ENCODE peak calls at places on chromosomes 7 and 10, in four cellular contexts. F is upper lobe of left lung, I is fibroblast of lung, Z is GM23338. H is an unnamed sample.

GRCh38 chr10:5566606-5567005 is 41.8 kb downstream of the CALML3 start:
- DNase-seq in Z (no peak), I (no peak), F (no peak), H (peak)

GRCh38 chr7:18958627-18959026 is 158.8 kb downstream of the TWIST1 start:
- DNase-seq in F (no peak), Z (no peak), I (peak), H (no peak)

GRCh38 chr10:76583711-76584161 is 1053.9 kb downstream of the KCNMA1 start:
- DNase-seq in I (peak), F (peak), Z (peak), H (peak)

GRCh38 chr7:43163885-43164284 is 51.4 kb downstream of the HECW1 start:
- DNase-seq in F (no peak), I (no peak), Z (no peak), H (no peak)

GRCh38 chr7:79050592-79050991 is 402.9 kb downstream of the MAGI2 start:
- DNase-seq in I (peak), F (no peak), Z (no peak), H (peak)

GRCh38 chr10:21191512-21191911 is 294.4 kb upstream of the NEBL start:
- DNase-seq in I (no peak), F (no peak), Z (no peak), H (peak)

GRCh38 chr7:11638026-11638774 is 193.8 kb downstream of the THSD7A start:
- DNase-seq in Z (peak), F (no peak), I (no peak), H (no peak)

GRCh38 chr10:110641256-110641655 is 2.9 kb upstream of the RBM20 start:
- DNase-seq in I (no peak), F (no peak), Z (peak), H (peak)

GRCh38 chr7:14639329-14639728 is 263.2 kb downstream of the DGKB start:
- DNase-seq in F (no peak), Z (no peak), I (no peak), H (no peak)

GRCh38 chr7:134891262-134892001 is 94.9 kb upstream of the AGBL3 start:
- DNase-seq in Z (peak), I (peak), F (peak), H (peak)

GRCh38 chr10:110392860-110393732 is 88.4 kb upstream of the SMNDC1 start:
- DNase-seq in I (peak), F (peak), Z (peak), H (peak)

GRCh38 chr10:68492118-68492517 is 20.3 kb upstream of the DNA2 start:
- DNase-seq in F (no peak), Z (no peak), I (peak), H (no peak)

GRCh38 chr10:79264942-79265341 is 82.3 kb upstream of the PPIF start:
- DNase-seq in F (no peak), I (no peak), Z (no peak), H (peak)

GRCh38 chr7:129550673-129551360 is 48.5 kb downstream of the SMKR1 start:
- DNase-seq in I (no peak), Z (no peak), F (no peak), H (no peak)

GRCh38 chr7:142854505-142855400 is at the start of gene EPHB6:
- DNase-seq in Z (peak), F (peak), I (peak), H (peak)

GRCh38 chr7:4733936-4734528 is 41.4 kb upstream of the AP5Z1 start:
- DNase-seq in I (no peak), Z (no peak), F (no peak), H (no peak)

GRCh38 chr7:143240323-143241168 is 18.7 kb downstream of the TAS2R40 start:
- DNase-seq in Z (peak), I (peak), F (peak), H (peak)

GRCh38 chr10:114482915-114483314 is 78.6 kb upstream of the AFAP1L2 start:
- DNase-seq in F (peak), I (no peak), Z (no peak), H (no peak)

GRCh38 chr7:37329940-37330339 is 118.7 kb downstream of the ELMO1 start:
- DNase-seq in F (no peak), I (no peak), Z (no peak), H (no peak)

GRCh38 chr10:87177-88080 is 38.3 kb upstream of the TUBB8 start:
- DNase-seq in Z (no peak), I (no peak), F (no peak), H (no peak)

GRCh38 chr7:132865366-132865765 is 216.5 kb downstream of the CHCHD3 start:
- DNase-seq in F (no peak), Z (no peak), I (no peak), H (no peak)
- H3K27ac ChIP-seq in F (peak), Z (no peak), I (no peak), H (no peak)

GRCh38 chr10:122494833-122495232 is 33.5 kb downstream of the HTRA1 start:
- DNase-seq in Z (no peak), I (peak), F (no peak), H (peak)

GRCh38 chr10:122494173-122494820 is 32.9 kb downstream of the HTRA1 start:
- DNase-seq in Z (no peak), I (no peak), F (no peak), H (no peak)

GRCh38 chr10:122492006-122492405 is 30.7 kb downstream of the HTRA1 start:
- DNase-seq in Z (no peak), F (no peak), I (no peak), H (no peak)

GRCh38 chr10:122493761-122494160 is 32.4 kb downstream of the HTRA1 start:
- DNase-seq in I (no peak), Z (no peak), F (no peak), H (no peak)

DNA sequence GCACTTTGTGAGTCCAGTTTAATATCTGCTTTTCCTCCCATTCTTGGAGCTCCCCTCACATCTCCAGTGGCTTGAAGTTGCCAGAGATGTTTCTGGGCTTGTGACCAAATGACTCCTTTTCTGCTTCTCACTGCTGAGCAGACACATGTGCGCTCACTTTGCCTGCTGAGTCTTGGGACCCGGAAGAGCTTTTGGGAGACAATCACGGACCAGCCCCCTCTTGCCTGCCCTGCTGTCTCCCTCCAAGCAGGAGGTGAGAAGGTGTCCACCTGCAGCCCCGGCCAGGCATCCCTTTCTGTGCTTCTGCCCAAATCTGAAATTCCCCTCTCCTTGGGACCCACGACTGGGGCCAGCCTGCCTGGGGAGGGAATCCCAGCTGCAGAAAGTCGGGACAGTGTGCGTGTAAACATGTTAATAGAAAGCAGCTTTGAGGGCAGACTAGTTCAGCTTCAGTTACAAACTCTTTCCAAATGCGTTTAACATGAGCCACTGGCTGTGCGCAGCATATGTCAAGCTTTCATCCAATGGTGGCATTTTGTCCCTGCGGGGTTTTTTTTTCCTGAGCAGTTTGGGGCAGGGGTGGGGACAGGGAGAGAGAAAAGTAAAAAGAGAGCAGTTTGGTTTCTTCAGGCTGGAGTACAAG is 31.7 kb downstream of the HTRA1 start:
- DNase-seq in Z (no peak), F (no peak), I (peak), H (no peak)
- H3K27ac ChIP-seq in Z (no peak), F (no peak), I (no peak), H (peak)

GRCh38 chr7:156603629-156604028 is 36.9 kb upstream of the RNF32 start:
- DNase-seq in F (no peak), Z (no peak), I (no peak), H (peak)

GRCh38 chr7:156604836-156605695 is 35.5 kb upstream of the RNF32 start:
- DNase-seq in I (no peak), F (no peak), Z (no peak), H (no peak)

GRCh38 chr7:156603004-156603403 is 37.6 kb upstream of the RNF32 start:
- DNase-seq in F (no peak), Z (no peak), I (no peak), H (no peak)

GRCh38 chr7:156606135-156606534 is 34.4 kb upstream of the RNF32 start:
- DNase-seq in I (no peak), F (no peak), Z (no peak), H (no peak)

GRCh38 chr7:156604311-156604710 is 36.3 kb upstream of the RNF32 start:
- DNase-seq in Z (no peak), F (no peak), I (no peak), H (peak)
- H3K27ac ChIP-seq in Z (no peak), F (no peak), I (no peak), H (no peak)

DNA sequence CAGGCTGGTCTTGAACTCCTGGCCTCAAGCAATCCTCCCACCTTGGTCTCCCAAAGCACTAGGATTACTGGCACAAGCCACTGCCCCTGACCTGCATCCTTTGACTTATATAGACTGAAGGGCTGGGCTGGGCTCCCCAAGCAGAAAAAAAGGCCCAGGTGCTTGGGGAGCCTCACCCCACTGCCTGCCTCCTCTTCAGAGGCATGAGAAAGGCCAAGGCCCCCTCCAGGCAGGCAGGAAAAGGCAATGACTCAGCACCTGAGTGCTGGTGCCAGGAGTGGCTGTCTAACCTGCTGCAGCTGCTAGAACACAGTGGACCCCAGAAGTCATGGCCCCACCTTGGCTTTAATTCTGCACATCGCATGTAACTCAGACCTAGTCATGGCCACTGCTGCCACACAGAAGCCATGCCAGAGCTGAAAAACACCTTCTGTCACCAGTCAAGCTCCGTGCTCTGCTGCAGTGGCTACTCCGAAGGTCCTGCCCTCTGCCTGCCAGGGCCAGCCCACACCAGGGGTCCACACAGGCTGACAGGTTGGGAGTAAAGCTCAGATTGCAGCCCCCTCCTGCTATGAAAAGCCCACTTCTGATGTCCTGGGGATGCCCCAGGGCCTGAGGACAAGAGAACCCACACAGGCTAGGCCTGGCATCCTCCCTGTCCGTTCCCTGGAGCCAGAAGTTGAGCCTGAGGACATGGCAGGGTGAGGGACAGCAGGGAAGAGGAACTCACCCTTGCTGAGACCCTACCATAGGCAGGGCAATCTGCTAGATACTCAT is 48.5 kb downstream of the GRID1 start:
- DNase-seq in Z (no peak), F (peak), I (no peak), H (peak)
- H3K27ac ChIP-seq in Z (no peak), F (no peak), I (no peak), H (no peak)

GRCh38 chr10:46030091-46030937 is at the start of gene NCOA4:
- DNase-seq in F (peak), Z (peak), I (peak), H (peak)

GRCh38 chr10:46024948-46025347 is 5.5 kb downstream of the NCOA4 start:
- DNase-seq in F (no peak), I (no peak), Z (no peak), H (no peak)

GRCh38 chr10:46026106-46026505 is 4.3 kb downstream of the NCOA4 start:
- DNase-seq in I (no peak), Z (no peak), F (no peak), H (no peak)

GRCh38 chr10:46031648-46032532 is 1.5 kb upstream of the NCOA4 start:
- DNase-seq in F (no peak), I (no peak), Z (no peak), H (no peak)

DNA sequence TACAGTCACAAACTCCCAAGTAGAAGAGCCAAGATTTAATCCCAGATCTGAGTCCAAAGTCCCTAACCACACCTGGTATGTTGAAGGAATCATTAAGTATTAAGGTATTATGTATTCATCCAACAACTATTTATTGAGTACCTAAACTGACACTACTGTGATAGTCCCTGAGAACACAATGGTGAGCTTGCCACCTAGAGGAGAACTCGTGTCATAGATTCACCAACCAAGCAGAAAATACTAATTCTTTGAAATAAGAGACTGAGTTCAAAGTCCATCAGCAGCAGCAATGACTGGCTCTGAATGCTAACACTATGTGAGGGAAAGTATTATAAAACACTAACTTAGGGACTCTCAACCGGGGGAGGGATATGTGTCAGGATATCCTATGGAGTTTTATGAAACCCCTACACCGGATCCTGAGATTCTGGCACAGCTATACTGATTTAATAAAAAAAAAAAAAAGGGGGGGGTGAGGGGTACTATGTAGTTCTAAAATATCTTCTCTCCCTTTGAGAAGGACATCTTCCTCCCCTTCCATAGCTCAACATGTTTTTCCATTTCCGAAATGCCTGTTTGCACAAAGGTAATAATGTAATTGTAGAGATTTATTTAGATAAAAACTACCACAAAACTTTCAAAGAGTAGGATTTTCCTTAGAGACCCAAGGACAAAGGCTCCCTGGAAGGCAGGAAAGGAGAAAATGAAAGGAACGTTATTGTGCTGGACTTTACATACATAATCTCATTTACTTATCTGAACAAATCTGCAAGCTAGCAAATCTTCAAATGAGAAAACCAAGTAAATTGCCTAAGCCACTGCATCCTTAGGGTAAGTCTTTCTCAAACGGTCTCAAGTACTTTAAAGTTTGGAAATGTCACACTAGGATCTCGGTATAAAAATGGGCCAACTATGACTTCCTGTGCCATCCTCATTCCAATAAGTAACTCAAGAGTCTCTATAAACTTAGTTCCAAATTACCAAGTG is 1.5 kb downstream of the NCOA4 start:
- DNase-seq in I (peak), Z (peak), F (peak), H (peak)
- H3K27ac ChIP-seq in I (peak), Z (no peak), F (peak), H (no peak)

GRCh38 chr7:106871793-106872571 is 6.9 kb downstream of the PIK3CG start:
- DNase-seq in F (no peak), I (no peak), Z (no peak), H (no peak)
- H3K27ac ChIP-seq in F (no peak), I (no peak), Z (no peak), H (no peak)

GRCh38 chr7:30914611-30915601 is 3.3 kb downstream of the AQP1 start:
- DNase-seq in I (peak), Z (no peak), F (no peak), H (peak)

GRCh38 chr7:30915751-30916150 is 4.1 kb downstream of the AQP1 start:
- DNase-seq in Z (no peak), F (no peak), I (no peak), H (no peak)

GRCh38 chr7:30917216-30917893 is 5.7 kb downstream of the AQP1 start:
- DNase-seq in I (no peak), F (no peak), Z (no peak), H (no peak)

GRCh38 chr7:30916767-30917166 is 5.1 kb downstream of the AQP1 start:
- DNase-seq in F (no peak), I (no peak), Z (no peak), H (no peak)

GRCh38 chr7:30916255-30916654 is 4.6 kb downstream of the AQP1 start:
- DNase-seq in F (no peak), I (no peak), Z (no peak), H (no peak)
- H3K27ac ChIP-seq in F (peak), I (no peak), Z (no peak), H (no peak)

DNA sequence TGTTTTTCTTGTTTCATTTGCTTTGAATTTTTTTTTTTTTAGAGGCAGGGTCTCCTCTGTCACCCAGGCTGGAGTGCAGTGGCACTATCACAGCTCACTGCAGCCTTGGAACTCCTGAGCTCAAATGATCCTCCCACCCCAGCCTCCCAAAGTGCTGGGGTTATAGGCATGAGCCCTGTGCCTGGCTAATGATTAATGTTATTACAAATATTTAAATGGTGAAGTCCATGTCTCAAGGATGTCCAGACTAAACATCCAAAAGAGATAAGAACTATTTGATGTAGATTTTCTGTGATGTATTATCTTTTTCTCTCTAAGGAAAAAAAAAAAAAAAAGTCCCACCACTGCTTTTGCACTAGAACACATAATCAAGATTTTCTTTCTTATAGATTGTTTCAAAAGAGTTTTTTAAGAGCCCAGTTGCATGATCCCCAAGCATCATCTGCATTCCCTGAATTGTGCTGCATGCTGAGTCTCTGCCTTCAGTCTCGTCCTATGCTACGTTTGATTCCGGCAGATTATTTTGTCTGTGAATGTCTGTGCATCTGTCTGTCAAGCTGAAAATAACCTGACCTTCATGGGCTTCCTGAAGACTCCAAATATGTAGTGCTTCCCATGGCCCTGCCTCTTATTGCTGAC is 33.4 kb downstream of the MACROH2A2 start:
- DNase-seq in Z (no peak), F (no peak), I (no peak), H (no peak)
- H3K27ac ChIP-seq in Z (no peak), F (no peak), I (no peak), H (no peak)

GRCh38 chr10:112376578-112376855 is 2.6 kb downstream of the ACSL5 start:
- DNase-seq in Z (no peak), F (no peak), I (no peak), H (no peak)

GRCh38 chr10:112374724-112375541 is 1.0 kb downstream of the ACSL5 start:
- DNase-seq in Z (no peak), I (no peak), F (peak), H (no peak)

GRCh38 chr10:112375721-112376577 is 2.0 kb downstream of the ACSL5 start:
- DNase-seq in F (peak), I (peak), Z (no peak), H (peak)

GRCh38 chr10:112370424-112370819 is 3.5 kb upstream of the ACSL5 start:
- DNase-seq in Z (no peak), I (no peak), F (no peak), H (no peak)

DNA sequence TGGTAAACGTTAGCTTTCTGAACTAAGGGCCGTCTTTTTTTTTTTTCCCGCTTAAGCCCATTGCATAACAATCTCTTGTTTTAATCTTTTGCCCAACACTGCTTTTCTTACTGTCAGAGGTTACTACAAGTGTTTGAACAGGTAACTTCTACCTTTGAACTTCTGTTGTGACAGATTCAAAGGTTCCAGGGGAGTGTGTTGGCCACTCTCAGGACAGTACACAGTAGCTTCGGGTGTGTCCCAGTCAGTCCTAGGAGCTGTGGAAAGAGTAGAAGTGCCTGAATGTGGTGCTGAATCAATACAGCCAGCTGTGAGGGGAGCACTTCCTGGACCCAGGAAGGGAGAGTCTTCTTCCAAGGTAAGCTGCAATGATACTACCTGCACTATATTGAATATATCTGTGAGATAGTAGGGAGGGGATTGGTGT is at the start of gene ACSL5:
- DNase-seq in F (peak), I (no peak), Z (no peak), H (no peak)
- H3K27ac ChIP-seq in F (peak), I (no peak), Z (no peak), H (no peak)

H was measured in RWPE1.